ENCODE peak calls at places on chromosomes 4 and X, in six cellular contexts. W is K562, X is suprapubic skin, G is colonic mucosa, K is heart left ventricle, L is pancreas. H is an unnamed sample.

GRCh38 chrX:110216027-110216426 is 101.9 kb downstream of the AMMECR1 start:
- DNase-seq in W (no peak), X (no peak), G (no peak), K (no peak), L (no peak), H (no peak)

GRCh38 chrX:8743126-8743732 is 11.3 kb upstream of the ANOS1 start:
- DNase-seq in W (peak), X (no peak), G (peak), K (no peak), L (peak), H (peak)

GRCh38 chr4:680931-681645 is 6.7 kb downstream of the MYL5 start:
- DNase-seq in W (peak), X (peak), G (peak), K (peak), L (peak), H (peak)

GRCh38 chr4:150581611-150582010 is 340 bp upstream of the MAB21L2 start:
- DNase-seq in W (no peak), X (no peak), G (peak), K (no peak), L (no peak), H (no peak)

GRCh38 chr4:7172508-7172907 is 19.8 kb upstream of the SORCS2 start:
- DNase-seq in W (no peak), X (no peak), G (no peak), K (no peak), L (no peak), H (peak)

GRCh38 chr4:71944956-71945355 is 86.8 kb upstream of the NPFFR2 start:
- DNase-seq in W (no peak), X (no peak), G (no peak), K (no peak), L (no peak), H (no peak)

GRCh38 chrX:111736571-111736970 is 55.6 kb downstream of the ALG13 start:
- DNase-seq in W (no peak), X (no peak), G (no peak), K (no peak), L (no peak), H (no peak)

GRCh38 chrX:42248226-42248625 is 324.9 kb upstream of the CASK start:
- DNase-seq in W (no peak), X (no peak), G (no peak), K (no peak), L (no peak), H (no peak)

GRCh38 chrX:88526385-88526784 is 220.6 kb upstream of the CPXCR1 start:
- DNase-seq in W (no peak), X (no peak), G (no peak), K (no peak), L (no peak), H (no peak)

GRCh38 chr4:72858328-72858727 is 211.2 kb downstream of the COX18 start:
- DNase-seq in W (no peak), X (no peak), G (no peak), K (no peak), L (no peak), H (no peak)

GRCh38 chr4:58064618-58065017 is 954.4 kb upstream of the IGFBP7 start:
- DNase-seq in W (no peak), X (no peak), G (no peak), K (no peak), L (no peak), H (no peak)

GRCh38 chr4:102437111-102437510 is 64.0 kb upstream of the NFKB1 start:
- DNase-seq in W (no peak), X (no peak), G (no peak), K (no peak), L (no peak), H (no peak)

GRCh38 chr4:108385076-108385475 is 216.3 kb upstream of the LEF1 start:
- DNase-seq in W (no peak), X (no peak), G (no peak), K (no peak), L (no peak), H (no peak)

GRCh38 chr4:845233-845835 is 19.4 kb upstream of the CPLX1 start:
- DNase-seq in W (no peak), X (no peak), G (no peak), K (no peak), L (peak), H (peak)

GRCh38 chr4:103136671-103137445 is 37.2 kb upstream of the BDH2 start:
- DNase-seq in W (no peak), X (no peak), G (peak), K (no peak), L (no peak), H (no peak)

GRCh38 chrX:145821291-145821897 is 3.8 kb downstream of the SLITRK2 start:
- DNase-seq in W (no peak), X (no peak), G (no peak), K (no peak), L (no peak), H (peak)

GRCh38 chr4:108443585-108443984 is 176.8 kb upstream of the RPL34 start:
- DNase-seq in W (no peak), X (no peak), G (no peak), K (no peak), L (no peak), H (no peak)

GRCh38 chrX:15143050-15143824 is 126.6 kb downstream of the ASB9 start:
- DNase-seq in W (peak), X (no peak), G (peak), K (peak), L (peak), H (peak)

GRCh38 chrX:25158635-25159034 is 142.9 kb upstream of the ARX start:
- DNase-seq in W (no peak), X (no peak), G (no peak), K (no peak), L (no peak), H (no peak)

GRCh38 chr4:8515316-8516060 is 64.7 kb upstream of the GPR78 start:
- DNase-seq in W (no peak), X (no peak), G (no peak), K (no peak), L (no peak), H (no peak)

GRCh38 chrX:111410451-111410850 is 1.5 kb downstream of the DCX start:
- DNase-seq in W (no peak), X (no peak), G (no peak), K (no peak), L (no peak), H (no peak)

GRCh38 chr4:121448231-121448630 is 67.4 kb upstream of the QRFPR start:
- DNase-seq in W (no peak), X (no peak), G (peak), K (no peak), L (peak), H (no peak)

GRCh38 chr4:75634951-75635350 is 4.6 kb upstream of the CDKL2 start:
- DNase-seq in W (no peak), X (no peak), G (no peak), K (no peak), L (no peak), H (no peak)

GRCh38 chr4:153564630-153565525 is 98.7 kb downstream of the TMEM131L start:
- DNase-seq in W (no peak), X (no peak), G (peak), K (no peak), L (peak), H (no peak)

GRCh38 chr4:19675172-19675811 is 576.4 kb upstream of the SLIT2 start:
- DNase-seq in W (no peak), X (no peak), G (no peak), K (peak), L (no peak), H (no peak)

GRCh38 chr4:79413486-79413885 is 5.5 kb upstream of the GK2 start:
- DNase-seq in W (no peak), X (no peak), G (no peak), K (no peak), L (no peak), H (no peak)

GRCh38 chr4:7067147-7067522 is 729 bp downstream of the GRPEL1 start:
- DNase-seq in W (no peak), X (no peak), G (peak), K (no peak), L (no peak), H (peak)

GRCh38 chr4:60605651-60606354 is 594.3 kb upstream of the ADGRL3 start:
- DNase-seq in W (no peak), X (no peak), G (no peak), K (no peak), L (no peak), H (no peak)

DNA sequence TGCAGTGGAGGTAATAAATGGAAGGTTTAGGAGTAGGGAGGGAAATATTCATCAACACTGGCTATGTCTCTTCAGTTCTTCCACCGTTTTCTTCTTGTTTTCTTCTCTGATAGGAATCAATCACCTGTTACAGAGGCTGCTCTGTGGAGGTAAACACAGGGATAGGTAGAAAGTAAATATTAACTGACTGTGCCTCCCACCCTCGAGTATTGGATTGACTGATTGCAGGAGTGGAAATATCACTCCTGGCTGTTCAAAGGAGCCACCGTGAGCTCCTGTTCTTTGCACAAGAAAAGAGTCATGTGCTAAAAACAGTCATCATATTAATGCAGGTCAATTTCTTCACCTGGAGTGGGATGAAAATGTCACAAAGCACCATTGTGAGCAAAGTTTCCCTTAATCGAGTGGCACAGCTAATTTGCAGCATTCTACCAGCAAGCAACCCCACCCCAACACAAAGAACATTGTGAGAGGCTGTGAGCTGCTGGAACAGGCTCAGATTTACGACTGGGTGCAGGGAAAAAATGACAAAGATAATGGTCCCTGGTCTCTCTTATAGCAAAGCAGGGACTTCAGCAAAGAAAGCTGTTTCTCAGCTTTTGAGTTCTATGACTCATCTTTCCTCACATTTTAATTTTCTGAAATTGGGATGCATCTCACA is 113.7 kb upstream of the TSPAN5 start:
- DNase-seq in W (no peak), X (no peak), G (no peak), K (no peak), L (no peak), H (no peak)
- H3K27ac ChIP-seq in W (no peak), X (no peak), G (no peak), K (no peak), L (no peak), H (no peak)

GRCh38 chrX:118520206-118520857 is 24.7 kb downstream of the DOCK11 start:
- DNase-seq in W (no peak), X (no peak), G (no peak), K (no peak), L (no peak), H (no peak)
- H3K4me3 ChIP-seq in W (no peak), X (no peak), G (no peak), K (no peak), L (no peak), H (no peak)

GRCh38 chrX:20066968-20067708 is 49.6 kb downstream of the MAP7D2 start:
- DNase-seq in W (peak), X (no peak), G (peak), K (no peak), L (no peak), H (no peak)
- H3K27ac ChIP-seq in W (no peak), X (no peak), G (no peak), K (no peak), L (no peak), H (no peak)

GRCh38 chrX:16804923-16805464 is 18.7 kb downstream of the TXLNG start:
- DNase-seq in W (no peak), X (no peak), G (no peak), K (no peak), L (no peak), H (no peak)

GRCh38 chrX:16807548-16807947 is 21.3 kb downstream of the TXLNG start:
- DNase-seq in W (no peak), X (no peak), G (no peak), K (no peak), L (no peak), H (no peak)

GRCh38 chrX:16807976-16808542 is 21.8 kb downstream of the TXLNG start:
- DNase-seq in W (peak), X (no peak), G (peak), K (no peak), L (no peak), H (no peak)
- H3K4me3 ChIP-seq in W (no peak), X (no peak), G (no peak), K (peak), L (no peak), H (peak)

GRCh38 chr4:95219109-95219508 is 329.7 kb downstream of the UNC5C start:
- DNase-seq in W (no peak), X (no peak), G (no peak), K (no peak), L (no peak), H (peak)
- H3K27ac ChIP-seq in W (no peak), X (no peak), G (no peak), K (no peak), L (no peak), H (no peak)

DNA sequence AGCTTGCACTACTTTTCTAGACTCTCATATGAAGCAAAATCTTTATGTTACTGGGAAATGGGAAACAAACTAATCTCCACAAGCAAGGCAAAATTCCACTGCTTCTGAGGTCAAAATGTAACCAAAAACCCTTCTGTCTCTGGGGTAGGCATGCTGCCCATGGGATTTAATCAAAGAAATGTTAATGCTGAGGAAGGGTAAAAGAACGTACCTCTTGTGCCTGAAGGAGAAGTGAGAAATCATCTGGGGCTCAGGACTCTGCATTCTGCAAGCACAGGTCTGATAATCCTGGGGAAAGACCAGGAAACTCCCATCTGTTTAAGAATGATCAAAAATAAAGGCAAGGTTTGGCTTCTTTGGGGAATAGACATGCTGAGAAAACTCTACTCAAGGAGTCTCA is 184.7 kb downstream of the GRID2 start:
- DNase-seq in W (no peak), X (no peak), G (no peak), K (no peak), L (no peak), H (no peak)
- H3K4me3 ChIP-seq in W (no peak), X (no peak), G (no peak), K (no peak), L (no peak), H (no peak)

GRCh38 chr4:119029847-119030535 is 105.6 kb upstream of the MYOZ2 start:
- DNase-seq in W (no peak), X (no peak), G (no peak), K (no peak), L (no peak), H (peak)

GRCh38 chr4:119032921-119033685 is 102.5 kb upstream of the MYOZ2 start:
- DNase-seq in W (no peak), X (no peak), G (no peak), K (no peak), L (no peak), H (no peak)

GRCh38 chr4:119028296-119028695 is 107.3 kb upstream of the MYOZ2 start:
- DNase-seq in W (no peak), X (no peak), G (no peak), K (no peak), L (no peak), H (no peak)

GRCh38 chr4:119030536-119030890 is 105.1 kb upstream of the MYOZ2 start:
- DNase-seq in W (no peak), X (no peak), G (no peak), K (no peak), L (no peak), H (peak)

DNA sequence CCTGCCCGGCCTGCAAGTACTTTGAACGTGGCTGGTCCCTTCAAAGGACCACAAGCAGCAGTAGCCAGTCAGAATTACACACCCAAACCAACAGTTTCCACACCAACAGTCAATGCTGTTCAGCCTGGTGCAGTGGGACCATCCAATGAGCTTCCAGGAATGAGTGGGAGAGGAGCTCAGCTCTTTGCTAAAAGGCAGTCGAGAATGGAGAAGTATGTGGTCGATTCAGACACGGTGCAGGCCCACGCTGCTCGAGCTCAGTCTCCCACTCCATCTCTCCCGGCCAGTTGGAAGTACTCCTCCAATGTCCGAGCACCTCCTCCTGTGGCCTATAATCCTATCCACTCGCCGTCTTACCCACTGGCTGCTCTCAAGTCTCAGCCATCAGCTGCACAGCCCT is 104.4 kb upstream of the MYOZ2 start:
- DNase-seq in W (no peak), X (no peak), G (no peak), K (no peak), L (no peak), H (no peak)
- H3K27ac ChIP-seq in W (no peak), X (no peak), G (peak), K (no peak), L (no peak), H (no peak)

DNA sequence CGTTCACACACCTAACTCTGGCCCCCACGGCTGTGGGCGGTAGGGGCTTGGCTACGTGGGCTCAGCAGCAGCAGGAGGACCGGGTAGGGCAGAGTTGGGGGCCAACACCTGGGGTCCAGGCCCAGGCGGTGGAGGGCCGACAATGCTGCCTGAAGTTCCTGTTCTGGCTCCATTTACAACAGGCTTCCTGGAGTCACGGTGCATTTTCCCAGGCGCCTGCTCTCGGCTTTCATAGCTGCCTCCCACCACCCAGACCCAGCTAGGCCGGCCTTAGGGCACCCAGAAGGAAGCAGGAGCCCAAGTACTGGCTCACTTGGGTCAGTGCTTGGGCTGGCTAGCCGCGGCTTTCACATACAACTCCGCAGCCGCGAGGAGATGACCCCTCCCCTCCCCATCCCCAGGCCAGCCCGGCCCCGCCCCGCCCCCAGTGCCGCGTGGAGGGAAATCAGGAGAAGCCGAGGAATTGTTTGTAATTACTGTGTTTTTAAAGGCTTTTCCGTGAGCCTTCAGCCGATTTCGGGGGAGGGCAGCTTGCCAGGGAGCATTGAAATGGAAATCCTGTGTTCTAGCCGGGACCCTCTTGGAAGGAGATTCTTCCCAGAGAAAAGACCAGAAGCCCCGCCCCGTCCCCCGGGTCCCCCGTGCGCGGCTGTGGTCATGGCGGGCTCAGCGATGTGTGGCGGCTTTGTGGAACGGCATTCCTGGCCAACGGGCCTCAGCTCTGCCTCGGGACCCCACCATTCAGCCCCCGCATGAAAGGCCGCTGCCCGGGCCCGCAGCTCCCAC is 28.5 kb downstream of the PJA1 start:
- DNase-seq in W (peak), X (no peak), G (peak), K (no peak), L (no peak), H (peak)
- H3K4me3 ChIP-seq in W (no peak), X (peak), G (no peak), K (peak), L (no peak), H (no peak)

H was measured in aorta.